ENCODE peak calls at places on chromosomes 16 and 17, in six cellular contexts. A is HepG2, V is H1, L is K562, E is GM12892, O is GM12878. X is an unnamed sample.

GRCh38 chr17:19713462-19713861 is 2.9 kb downstream of the SLC47A2 start:
- DNase-seq in O (no peak), A (no peak), V (no peak), L (no peak), E (no peak), X (no peak)

GRCh38 chr16:79411805-79412204 is 188.7 kb downstream of the MAF start:
- DNase-seq in V (no peak), L (no peak), E (no peak), A (no peak), O (no peak), X (no peak)

GRCh38 chr17:41322264-41322902 is 6.9 kb upstream of the KRTAP17-1 start:
- DNase-seq in V (no peak), A (peak), O (no peak), E (no peak), L (peak), X (no peak)

GRCh38 chr17:41486809-41487530 is 2.7 kb downstream of the KRT36 start:
- DNase-seq in A (peak), V (peak), L (peak), O (no peak), E (peak), X (peak)

GRCh38 chr16:78962457-78962929 is 638.0 kb downstream of the MAF start:
- DNase-seq in A (no peak), V (no peak), O (peak), L (no peak), E (no peak), X (no peak)

GRCh38 chr16:71969353-71969752 is 30.8 kb downstream of the PKD1L3 start:
- DNase-seq in L (no peak), O (no peak), E (no peak), A (no peak), V (no peak), X (no peak)

GRCh38 chr17:74833501-74834361 is 26.0 kb downstream of the GRIN2C start:
- DNase-seq in A (no peak), E (no peak), L (no peak), O (no peak), V (no peak), X (peak)

GRCh38 chr16:54050281-54051210 is 236.0 kb downstream of the IRX3 start:
- DNase-seq in V (no peak), A (no peak), E (no peak), L (no peak), O (no peak), X (no peak)

GRCh38 chr16:11401161-11402050 is 56.1 kb downstream of the RMI2 start:
- DNase-seq in V (no peak), E (peak), L (no peak), A (no peak), O (no peak), X (no peak)

GRCh38 chr16:82855471-82855870 is 228.7 kb downstream of the CDH13 start:
- DNase-seq in V (no peak), L (no peak), O (no peak), A (no peak), E (no peak), X (no peak)

GRCh38 chr16:89638455-89638854 is 19.1 kb downstream of the CHMP1A start:
- DNase-seq in L (no peak), V (no peak), A (no peak), O (no peak), E (no peak), X (no peak)

GRCh38 chr16:50266337-50267091 is at the start of gene ADCY7:
- DNase-seq in E (peak), V (no peak), O (no peak), A (no peak), L (peak), X (peak)

GRCh38 chr17:68089881-68090280 is 54.3 kb downstream of the KPNA2 start:
- DNase-seq in E (no peak), L (no peak), V (no peak), A (peak), O (no peak), X (no peak)

GRCh38 chr16:63292036-63292435 is 1255.8 kb upstream of the CDH8 start:
- DNase-seq in O (no peak), L (no peak), A (no peak), V (no peak), E (no peak), X (no peak)

GRCh38 chr16:31456988-31457360 is 2.3 kb upstream of the ARMC5 start:
- DNase-seq in O (no peak), V (no peak), L (peak), E (no peak), A (no peak), X (no peak)

GRCh38 chr16:31460582-31461002 is 1.3 kb downstream of the ARMC5 start:
- DNase-seq in V (no peak), L (no peak), E (no peak), A (peak), O (no peak), X (no peak)

GRCh38 chr16:31459722-31460581 is 651 bp downstream of the ARMC5 start:
- DNase-seq in E (peak), A (peak), V (peak), O (peak), L (peak), X (peak)

GRCh38 chr16:31458835-31459721 is at the start of gene ARMC5:
- DNase-seq in E (peak), O (peak), A (peak), V (peak), L (peak), X (peak)

DNA sequence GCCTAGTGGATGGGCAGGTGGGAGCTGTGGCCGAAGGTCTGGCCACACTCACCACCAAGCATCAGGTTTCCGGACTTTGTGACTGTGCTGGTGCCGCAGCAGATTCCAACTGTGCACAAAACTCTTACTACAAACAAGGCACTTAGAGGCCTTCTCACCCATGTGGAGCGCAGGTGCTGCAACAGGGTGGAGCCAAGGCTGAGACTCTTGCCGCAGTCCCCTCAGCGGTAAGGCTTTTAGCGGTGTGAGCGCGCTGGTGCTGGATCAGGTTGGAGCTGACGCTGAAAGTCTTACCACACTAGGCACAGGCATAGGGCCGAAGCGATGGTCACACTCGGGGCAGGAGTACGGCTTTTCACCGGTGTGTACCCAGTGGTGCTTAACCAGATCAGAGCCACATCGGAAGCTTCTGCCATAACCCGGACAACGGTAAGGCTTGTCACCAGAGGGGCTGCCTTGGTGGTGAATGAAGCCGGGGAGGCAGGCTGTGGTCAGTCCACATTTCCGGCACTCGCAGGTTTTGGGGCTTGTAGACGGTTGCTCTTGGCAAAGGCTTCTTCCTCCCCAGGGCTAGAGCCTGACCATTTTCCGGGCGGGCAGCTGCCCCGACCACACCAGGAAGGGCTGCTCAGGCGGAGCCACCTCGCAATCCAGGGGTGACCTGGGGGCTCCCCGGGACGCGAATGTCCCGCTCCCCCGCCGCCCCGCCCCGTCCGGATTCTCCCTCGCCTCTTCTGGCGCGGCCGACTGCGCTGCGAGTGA is 1.0 kb upstream of the ARMC5 start:
- DNase-seq in L (peak), E (no peak), O (no peak), V (no peak), A (peak), X (peak)
- TF ChIP-seq TAF1 in L (peak), E (peak), O (peak), V (no peak), A (peak), X (peak)

GRCh38 chr17:78130439-78131101 is at the start of gene TMC8:
- DNase-seq in E (peak), L (no peak), A (peak), V (no peak), O (no peak), X (no peak)
- TF ChIP-seq POLR2A in E (peak), L (peak), A (peak), V (no peak), O (peak), X (peak)

GRCh38 chr16:1769402-1770300 is 1.7 kb downstream of the NME3 start:
- DNase-seq in V (no peak), E (no peak), O (no peak), A (no peak), L (no peak), X (no peak)
- TF ChIP-seq POLR2AphosphoS5 in V (peak), E (no peak), O (peak), A (no peak), L (no peak), X (no peak)

DNA sequence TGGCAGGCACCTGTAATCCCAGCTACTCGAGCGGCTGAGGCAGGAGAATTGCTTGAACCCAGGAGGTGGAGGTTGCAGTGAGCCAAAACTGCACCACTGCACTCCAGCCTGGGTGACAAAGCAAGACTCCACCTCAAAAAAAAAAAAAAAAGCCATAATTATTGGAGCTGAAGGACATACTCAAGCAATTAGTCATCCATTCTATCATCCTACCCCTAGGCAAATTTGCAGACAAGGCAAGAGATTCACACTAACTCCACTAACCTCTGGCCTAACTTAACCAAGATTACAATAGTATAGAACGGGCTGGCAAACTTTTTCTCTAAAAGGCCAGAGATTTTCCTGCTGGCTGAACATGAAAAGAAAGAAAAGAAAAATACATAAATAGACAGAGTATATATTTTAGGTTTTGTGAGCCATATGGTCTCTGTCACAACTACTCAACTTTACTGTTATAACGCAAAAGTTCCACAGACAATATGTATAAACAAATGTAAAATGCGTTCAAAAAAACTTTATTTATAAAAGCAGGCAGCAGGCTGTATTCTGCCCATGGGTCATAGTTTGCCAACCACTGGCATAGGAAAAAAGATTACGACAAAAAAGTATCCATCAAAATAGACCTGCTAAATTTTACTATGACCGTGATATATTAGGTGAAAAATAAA is 29.7 kb downstream of the BRIP1 start:
- DNase-seq in A (no peak), L (no peak), O (no peak), E (no peak), V (no peak), X (no peak)
- TF ChIP-seq TAF1 in A (no peak), L (no peak), O (no peak), E (no peak), V (no peak), X (no peak)

GRCh38 chr17:82924214-82924613 is 84.4 kb upstream of the ZNF750 start:
- DNase-seq in L (no peak), A (no peak), O (no peak), V (no peak), E (no peak), X (no peak)
- TF ChIP-seq POLR2A in L (no peak), A (no peak), O (no peak), V (no peak), E (no peak), X (no peak)

GRCh38 chr16:87404764-87405625 is 12.9 kb downstream of the MAP1LC3B start:
- DNase-seq in L (no peak), O (no peak), V (no peak), E (no peak), A (no peak), X (no peak)
- TF ChIP-seq POLR2AphosphoS5 in L (peak), O (no peak), V (peak), E (no peak), A (peak), X (peak)